ENCODE peak calls at places on chromosome 9, in eight cellular contexts. H is mesendoderm, P is lower lobe of right lung, D is lung, Y is HCT116, I is stomach, Q is neural progenitor cell, X is HL-60. G is an unnamed sample.

GRCh38 chr9:17528859-17529258 is 50.0 kb upstream of the SH3GL2 start:
- DNase-seq in H (no peak), P (no peak), D (no peak), Y (no peak), I (no peak), Q (peak; percentile 22), X (no peak), G (no peak)

GRCh38 chr9:138098908-138099791 is 221.6 kb downstream of the CACNA1B start:
- DNase-seq in H (no peak), P (peak; percentile 28), D (no peak), Y (no peak), I (peak; percentile 17), Q (no peak), X (no peak), G (no peak)

GRCh38 chr9:36779582-36779981 is 206.9 kb downstream of the MELK start:
- DNase-seq in H (no peak), P (no peak), D (no peak), Y (no peak), I (no peak), Q (no peak), X (no peak), G (no peak)

GRCh38 chr9:13143281-13143680 is 136.2 kb downstream of the MPDZ start:
- DNase-seq in H (peak; percentile 2), P (no peak), D (no peak), Y (no peak), I (no peak), Q (peak; percentile 60), X (no peak), G (no peak)

GRCh38 chr9:93355827-93356226 is 95.7 kb upstream of the FAM120A start:
- DNase-seq in H (no peak), P (no peak), D (no peak), Y (no peak), I (no peak), Q (no peak), X (no peak), G (no peak)

GRCh38 chr9:132804576-132805295 is 73.3 kb downstream of the AK8 start:
- DNase-seq in H (no peak), P (no peak), D (no peak), Y (no peak), I (no peak), Q (peak; percentile 80), X (no peak), G (no peak)

GRCh38 chr9:120886490-120886967 is 9.5 kb upstream of the PHF19 start:
- DNase-seq in H (no peak), P (no peak), D (no peak), Y (no peak), I (no peak), Q (no peak), X (no peak), G (no peak)

GRCh38 chr9:123438821-123439220 is 82.8 kb downstream of the CRB2 start:
- DNase-seq in H (peak; percentile 72), P (no peak), D (no peak), Y (no peak), I (no peak), Q (peak; percentile 92), X (no peak), G (no peak)

GRCh38 chr9:137320555-137321384 is 18.7 kb upstream of the NRARP start:
- DNase-seq in H (no peak), P (no peak), D (no peak), Y (no peak), I (peak; percentile 23), Q (no peak), X (peak; percentile 50), G (no peak)

GRCh38 chr9:133113928-133114351 is 7.1 kb downstream of the RALGDS start:
- DNase-seq in H (no peak), P (peak; percentile 57), D (no peak), Y (no peak), I (no peak), Q (no peak), X (peak; percentile 51), G (peak; percentile 38)

GRCh38 chr9:136021891-136022681 is 60.9 kb upstream of the UBAC1 start:
- DNase-seq in H (no peak), P (peak; percentile 36), D (no peak), Y (no peak), I (no peak), Q (no peak), X (no peak), G (peak; percentile 57)

GRCh38 chr9:99071313-99072039 is 33.4 kb upstream of the TGFBR1 start:
- DNase-seq in H (no peak), P (no peak), D (no peak), Y (no peak), I (no peak), Q (no peak), X (no peak), G (no peak)

GRCh38 chr9:98767196-98767595 is 29.2 kb downstream of the ANKS6 start:
- DNase-seq in H (no peak), P (no peak), D (no peak), Y (no peak), I (no peak), Q (no peak), X (no peak), G (no peak)

GRCh38 chr9:551986-552930 is 289.2 kb upstream of the DMRT1 start:
- DNase-seq in H (peak; percentile 75), P (no peak), D (no peak), Y (no peak), I (no peak), Q (no peak), X (no peak), G (no peak)

DNA sequence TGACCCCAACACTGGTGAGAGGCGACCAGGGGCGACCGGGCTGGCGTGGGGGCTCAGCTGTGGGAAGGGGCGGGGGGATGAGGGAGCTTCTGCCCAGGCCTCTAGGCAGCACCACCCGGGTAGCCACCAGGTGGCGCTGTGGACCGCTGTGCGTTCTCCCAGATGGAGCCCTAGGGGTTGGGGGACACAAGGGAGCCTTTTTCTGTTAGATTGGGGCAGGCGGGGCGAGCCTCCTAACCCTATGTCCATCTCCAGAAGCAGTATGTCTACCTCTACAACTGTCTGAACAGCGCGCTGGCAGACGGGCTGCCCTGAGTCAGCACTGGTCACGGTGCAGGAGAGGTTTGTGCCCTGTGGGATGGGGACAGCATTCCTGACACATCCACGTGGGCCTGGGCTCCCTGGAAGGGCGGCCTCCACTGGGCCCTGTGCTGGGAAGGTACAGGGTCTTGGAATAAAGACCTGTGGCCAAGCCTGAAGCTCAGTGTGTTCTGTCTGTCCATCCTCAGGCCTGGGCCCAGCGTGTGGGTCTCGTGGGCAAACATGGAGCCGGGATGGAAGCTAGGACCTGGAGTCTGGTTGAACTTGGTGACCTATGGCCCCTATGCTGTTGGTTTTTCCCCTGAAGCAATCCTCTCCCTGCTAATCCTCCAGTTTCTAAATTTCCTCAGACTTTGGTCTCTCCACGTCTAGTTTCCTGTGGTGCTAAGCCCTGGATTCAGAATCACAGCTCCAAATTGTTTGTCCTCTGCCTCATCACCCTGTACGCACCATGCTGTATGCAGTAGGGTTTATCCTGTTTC is 23.1 kb upstream of the SPTLC1 start:
- DNase-seq in H (peak; percentile 66), P (peak; percentile 83), D (peak; percentile 69), Y (no peak), I (peak; percentile 75), Q (peak; percentile 91), X (peak; percentile 63), G (no peak)
- H3K4me3 ChIP-seq in H (no peak overlapping the region), P (no peak overlapping the region), D (no peak overlapping the region), Y (no peak overlapping the region), I (no peak overlapping the region), Q (no peak overlapping the region), X (no peak overlapping the region), G (no peak overlapping the region)

GRCh38 chr9:129079829-129080228 is 1.1 kb upstream of the DOLPP1 start:
- DNase-seq in H (no peak), P (no peak), D (no peak), Y (no peak), I (no peak), Q (peak; percentile 19), X (no peak), G (no peak)
- H3K4me3 ChIP-seq in H (no peak overlapping the region), P (peak overlapping the region; percentile 97), D (no peak overlapping the region), Y (peak overlapping the region; percentile 95), I (peak overlapping the region; percentile 71), Q (peak overlapping the region; percentile 84), X (no peak overlapping the region), G (no peak overlapping the region)

GRCh38 chr9:112132356-112132755 is 42.7 kb downstream of the SUSD1 start:
- DNase-seq in H (no peak), P (no peak), D (no peak), Y (no peak), I (no peak), Q (no peak), X (no peak), G (no peak)

GRCh38 chr9:112127281-112127680 is 47.8 kb downstream of the SUSD1 start:
- DNase-seq in H (no peak), P (no peak), D (no peak), Y (no peak), I (no peak), Q (no peak), X (no peak), G (no peak)

GRCh38 chr9:112130347-112130746 is 44.8 kb downstream of the SUSD1 start:
- DNase-seq in H (no peak), P (no peak), D (no peak), Y (no peak), I (no peak), Q (no peak), X (no peak), G (no peak)

GRCh38 chr9:112130997-112131396 is 44.1 kb downstream of the SUSD1 start:
- DNase-seq in H (no peak), P (no peak), D (no peak), Y (no peak), I (no peak), Q (no peak), X (no peak), G (no peak)

DNA sequence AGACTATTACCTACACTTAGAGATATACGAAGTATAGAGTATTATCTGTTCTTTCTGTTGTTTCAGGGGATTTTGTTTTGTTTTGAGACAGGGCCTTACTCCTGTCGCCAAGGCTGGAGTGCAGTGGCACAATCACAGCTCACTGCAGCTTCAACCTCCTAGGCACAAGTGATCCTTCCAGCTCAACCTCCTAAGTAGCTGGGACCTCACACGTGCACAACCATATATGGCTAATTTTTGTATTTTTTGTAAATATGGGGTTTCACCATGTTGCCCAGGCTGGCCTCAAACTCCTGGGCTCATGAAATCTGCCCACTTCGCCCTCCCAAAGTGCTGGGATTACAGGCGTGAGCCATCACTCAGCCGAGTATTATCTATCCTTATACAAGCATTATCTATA is 45.9 kb downstream of the SUSD1 start:
- DNase-seq in H (no peak), P (no peak), D (no peak), Y (no peak), I (no peak), Q (no peak), X (no peak), G (no peak)
- H3K4me3 ChIP-seq in H (no peak overlapping the region), P (no peak overlapping the region), D (no peak overlapping the region), Y (no peak overlapping the region), I (no peak overlapping the region), Q (no peak overlapping the region), X (no peak overlapping the region), G (no peak overlapping the region)

GRCh38 chr9:113631093-113631765 is 167.7 kb downstream of the RGS3 start:
- DNase-seq in H (no peak), P (no peak), D (no peak), Y (no peak), I (no peak), Q (no peak), X (no peak), G (no peak)
- H3K4me3 ChIP-seq in H (no peak overlapping the region), P (no peak overlapping the region), D (no peak overlapping the region), Y (no peak overlapping the region), I (no peak overlapping the region), Q (no peak overlapping the region), X (no peak overlapping the region), G (no peak overlapping the region)

G was measured in pancreas.